ENCODE peak calls at places on chromosomes 3 and 15, in eight cellular contexts. M, C, K, S, U, I, P and Y are unnamed samples.

GRCh38 chr15:99467861-99468460 is 97.8 kb upstream of the MEF2A start:
- DNase-seq in K (no peak), M (no peak), S (no peak), C (no peak), P (no peak), I (no peak), U (peak), Y (no peak)

GRCh38 chr3:45208587-45208986 is 17.5 kb downstream of the TMEM158 start:
- DNase-seq in P (no peak), S (no peak), K (no peak), I (no peak), U (no peak), M (no peak), C (no peak), Y (no peak)

GRCh38 chr3:118466795-118467330 is 567.8 kb downstream of the IGSF11 start:
- DNase-seq in K (no peak), U (no peak), C (no peak), M (no peak), S (no peak), P (no peak), I (no peak), Y (no peak)

GRCh38 chr3:16437640-16438039 is 75.9 kb downstream of the RFTN1 start:
- DNase-seq in S (no peak), U (no peak), K (no peak), P (no peak), M (no peak), I (no peak), C (no peak), Y (no peak)

GRCh38 chr3:128280466-128281455 is 127.5 kb downstream of the EEFSEC start:
- DNase-seq in K (no peak), M (no peak), U (no peak), S (no peak), C (no peak), I (no peak), P (no peak), Y (no peak)

GRCh38 chr15:71808311-71809020 is 1.9 kb upstream of the NR2E3 start:
- DNase-seq in P (no peak), I (no peak), K (no peak), C (no peak), S (no peak), U (no peak), M (no peak), Y (no peak)

GRCh38 chr15:69279636-69280035 is 19.1 kb upstream of the PAQR5 start:
- DNase-seq in C (no peak), S (no peak), I (no peak), K (no peak), M (no peak), P (no peak), U (no peak), Y (no peak)

GRCh38 chr3:118932822-118933558 is 101.7 kb downstream of the IGSF11 start:
- DNase-seq in M (peak), I (no peak), C (peak), S (no peak), P (peak), K (peak), U (no peak), Y (no peak)

GRCh38 chr15:85607842-85608241 is 186.9 kb downstream of the KLHL25 start:
- DNase-seq in K (peak), C (no peak), S (no peak), I (no peak), M (no peak), U (peak), P (peak), Y (no peak)

GRCh38 chr15:56537881-56538280 is 72.9 kb upstream of the MNS1 start:
- DNase-seq in M (no peak), I (peak), S (no peak), K (no peak), P (peak), C (no peak), U (no peak), Y (peak)

GRCh38 chr15:53530762-53531161 is 228.7 kb downstream of the WDR72 start:
- DNase-seq in C (no peak), M (no peak), P (no peak), K (no peak), S (no peak), U (no peak), I (no peak), Y (no peak)

GRCh38 chr15:34716111-34716510 is 38.7 kb downstream of the GJD2 start:
- DNase-seq in C (no peak), P (no peak), K (no peak), M (no peak), U (no peak), I (no peak), S (no peak), Y (no peak)

GRCh38 chr3:159482241-159483031 is 506.2 kb upstream of the IL12A start:
- DNase-seq in U (no peak), K (no peak), M (no peak), I (no peak), C (no peak), S (no peak), P (no peak), Y (no peak)

GRCh38 chr15:77659350-77660321 is 26.9 kb upstream of the LINGO1 start:
- DNase-seq in P (peak), I (no peak), S (peak), C (peak), M (no peak), K (peak), U (peak), Y (no peak)

GRCh38 chr3:71536376-71536965 is 47.1 kb downstream of the FOXP1 start:
- DNase-seq in C (no peak), I (no peak), M (no peak), U (peak), S (no peak), P (no peak), K (peak), Y (no peak)

GRCh38 chr15:88800026-88800425 is 3.2 kb upstream of the ACAN start:
- DNase-seq in U (peak), M (no peak), S (no peak), P (no peak), I (no peak), K (peak), C (no peak), Y (no peak)

GRCh38 chr3:60301142-60301541 is 950.1 kb downstream of the FHIT start:
- DNase-seq in M (no peak), P (no peak), S (no peak), U (peak), C (no peak), K (peak), I (no peak), Y (no peak)

GRCh38 chr3:7436542-7436941 is 575.6 kb downstream of the GRM7 start:
- DNase-seq in S (no peak), M (no peak), K (no peak), C (no peak), I (no peak), U (no peak), P (no peak), Y (no peak)

GRCh38 chr3:42719002-42719401 is 16.4 kb upstream of the HHATL start:
- DNase-seq in S (no peak), I (no peak), U (no peak), M (no peak), C (no peak), P (no peak), K (no peak), Y (no peak)

GRCh38 chr3:124119056-124119721 is 127.3 kb upstream of the ROPN1 start:
- DNase-seq in K (peak), M (no peak), P (peak), S (no peak), C (no peak), I (no peak), U (peak), Y (no peak)

GRCh38 chr15:79849789-79850188 is 47.0 kb downstream of the MTHFS start:
- DNase-seq in U (peak), S (no peak), M (peak), C (no peak), K (peak), I (no peak), P (peak), Y (no peak)

GRCh38 chr3:106130384-106131084 is 261.7 kb upstream of the CBLB start:
- DNase-seq in U (peak), S (no peak), C (no peak), I (no peak), M (no peak), K (peak), P (peak), Y (no peak)